ENCODE peak calls at places on chromosomes 6 and 20, in five cellular contexts. One of them, this sample, is unnamed.

GRCh38 chr20:63741676-63742380 is 2.3 kb downstream of the SLC2A4RG start:
- DNase-seq in ovary: peak
- DNase-seq in transverse colon: no peak
- DNase-seq in A549: no peak
- DNase-seq in HepG2: no peak
- DNase-seq in this sample: no peak

GRCh38 chr6:13351271-13351670 is 22.9 kb upstream of the TBC1D7 start:
- DNase-seq in ovary: no peak
- DNase-seq in transverse colon: no peak
- DNase-seq in A549: no peak
- DNase-seq in HepG2: peak
- DNase-seq in this sample: no peak

GRCh38 chr6:5085638-5086293 is 625 bp downstream of the PPP1R3G start:
- DNase-seq in ovary: peak
- DNase-seq in transverse colon: peak
- DNase-seq in A549: no peak
- DNase-seq in HepG2: no peak
- DNase-seq in this sample: peak

GRCh38 chr20:1334761-1335160 is 5.8 kb upstream of the SDCBP2 start:
- DNase-seq in ovary: no peak
- DNase-seq in transverse colon: no peak
- DNase-seq in A549: no peak
- DNase-seq in HepG2: peak
- DNase-seq in this sample: no peak

GRCh38 chr6:130796313-130796905 is 30.8 kb upstream of the SMLR1 start:
- DNase-seq in ovary: no peak
- DNase-seq in transverse colon: no peak
- DNase-seq in A549: no peak
- DNase-seq in HepG2: no peak
- DNase-seq in this sample: no peak

GRCh38 chr6:2196079-2196679 is 49.2 kb downstream of the GMDS start:
- DNase-seq in ovary: no peak
- DNase-seq in transverse colon: peak
- DNase-seq in A549: peak
- DNase-seq in HepG2: peak
- DNase-seq in this sample: no peak

GRCh38 chr6:108117427-108118358 is 43.2 kb upstream of the OSTM1 start:
- DNase-seq in ovary: peak
- DNase-seq in transverse colon: peak
- DNase-seq in A549: peak
- DNase-seq in HepG2: no peak
- DNase-seq in this sample: peak

GRCh38 chr20:53738039-53738944 is 144.7 kb upstream of the ZNF217 start:
- DNase-seq in ovary: peak
- DNase-seq in transverse colon: peak
- DNase-seq in A549: peak
- DNase-seq in HepG2: peak
- DNase-seq in this sample: peak

GRCh38 chr6:36724514-36725385 is 27.1 kb downstream of the RAB44 start:
- DNase-seq in ovary: peak
- DNase-seq in transverse colon: peak
- DNase-seq in A549: peak
- DNase-seq in HepG2: peak
- DNase-seq in this sample: peak

GRCh38 chr6:106056060-106056737 is 29.9 kb upstream of the PRDM1 start:
- DNase-seq in ovary: no peak
- DNase-seq in transverse colon: no peak
- DNase-seq in A549: no peak
- DNase-seq in HepG2: no peak
- DNase-seq in this sample: no peak

GRCh38 chr6:24394777-24395437 is 7.8 kb upstream of the MRS2 start:
- DNase-seq in ovary: no peak
- DNase-seq in transverse colon: no peak
- DNase-seq in A549: no peak
- DNase-seq in HepG2: no peak
- DNase-seq in this sample: no peak

GRCh38 chr20:46559685-46560440 is 9.4 kb upstream of the OCSTAMP start:
- DNase-seq in ovary: no peak
- DNase-seq in transverse colon: no peak
- DNase-seq in A549: no peak
- DNase-seq in HepG2: peak
- DNase-seq in this sample: no peak

GRCh38 chr6:20261685-20262084 is 49.4 kb upstream of the MBOAT1 start:
- DNase-seq in ovary: no peak
- DNase-seq in transverse colon: no peak
- DNase-seq in A549: no peak
- DNase-seq in HepG2: no peak
- DNase-seq in this sample: no peak

GRCh38 chr6:131754088-131754487 is 43.3 kb upstream of the CTAGE9 start:
- DNase-seq in ovary: no peak
- DNase-seq in transverse colon: no peak
- DNase-seq in A549: no peak
- DNase-seq in HepG2: no peak
- DNase-seq in this sample: no peak

GRCh38 chr6:136486357-136486756 is 63.9 kb downstream of the MAP7 start:
- DNase-seq in ovary: no peak
- DNase-seq in transverse colon: no peak
- DNase-seq in A549: no peak
- DNase-seq in HepG2: no peak
- DNase-seq in this sample: no peak

GRCh38 chr6:141321486-141322347 is 811.0 kb upstream of the GJE1 start:
- DNase-seq in ovary: no peak
- DNase-seq in transverse colon: no peak
- DNase-seq in A549: no peak
- DNase-seq in HepG2: no peak
- DNase-seq in this sample: no peak

GRCh38 chr20:50429412-50429811 is 80.8 kb upstream of the PTPN1 start:
- DNase-seq in ovary: no peak
- DNase-seq in transverse colon: no peak
- DNase-seq in A549: no peak
- DNase-seq in HepG2: no peak
- DNase-seq in this sample: no peak

GRCh38 chr6:82976179-82976578 is 89.5 kb downstream of the UBE3D start:
- DNase-seq in ovary: no peak
- DNase-seq in transverse colon: no peak
- DNase-seq in A549: no peak
- DNase-seq in HepG2: no peak
- DNase-seq in this sample: no peak

GRCh38 chr6:127026247-127026646 is 92.2 kb upstream of the RSPO3 start:
- DNase-seq in ovary: no peak
- DNase-seq in transverse colon: no peak
- DNase-seq in A549: peak
- DNase-seq in HepG2: no peak
- DNase-seq in this sample: no peak

DNA sequence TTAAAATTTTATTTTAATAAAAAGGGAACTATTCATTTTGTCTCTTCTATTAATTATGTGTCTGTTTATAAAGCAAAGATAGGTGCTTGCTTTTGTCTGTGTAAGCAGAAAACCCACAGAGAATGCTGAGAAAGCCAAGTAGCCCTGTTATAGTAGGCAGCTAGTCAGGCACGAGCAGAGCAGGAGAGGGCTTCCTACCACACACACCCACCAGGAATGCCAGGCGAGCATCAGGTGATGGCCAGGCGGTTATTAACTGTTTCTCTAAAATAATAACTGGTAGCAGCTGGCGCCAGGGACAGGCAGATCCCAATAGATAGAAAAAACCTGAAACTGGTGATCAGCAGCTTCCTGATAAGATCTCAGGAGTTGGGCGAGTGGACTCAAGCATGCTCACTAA is 15.7 kb downstream of the C6orf15 start:
- DNase-seq in ovary: no peak
- DNase-seq in transverse colon: no peak
- DNase-seq in A549: no peak
- DNase-seq in HepG2: no peak
- DNase-seq in this sample: no peak
- H3K27ac ChIP-seq in ovary: no peak
- H3K27ac ChIP-seq in transverse colon: no peak
- H3K27ac ChIP-seq in A549: no peak
- H3K27ac ChIP-seq in HepG2: no peak
- H3K27ac ChIP-seq in this sample: no peak

GRCh38 chr6:129661478-129662405 is 48.2 kb downstream of the ARHGAP18 start:
- DNase-seq in ovary: peak
- DNase-seq in transverse colon: no peak
- DNase-seq in A549: no peak
- DNase-seq in HepG2: peak
- DNase-seq in this sample: no peak

GRCh38 chr6:129660346-129660676 is 49.7 kb downstream of the ARHGAP18 start:
- DNase-seq in ovary: no peak
- DNase-seq in transverse colon: no peak
- DNase-seq in A549: no peak
- DNase-seq in HepG2: no peak
- DNase-seq in this sample: no peak

GRCh38 chr6:129659167-129659566 is 50.8 kb downstream of the ARHGAP18 start:
- DNase-seq in ovary: no peak
- DNase-seq in transverse colon: no peak
- DNase-seq in A549: no peak
- DNase-seq in HepG2: no peak
- DNase-seq in this sample: no peak

GRCh38 chr6:129657433-129657832 is 52.5 kb downstream of the ARHGAP18 start:
- DNase-seq in ovary: no peak
- DNase-seq in transverse colon: no peak
- DNase-seq in A549: no peak
- DNase-seq in HepG2: no peak
- DNase-seq in this sample: no peak

DNA sequence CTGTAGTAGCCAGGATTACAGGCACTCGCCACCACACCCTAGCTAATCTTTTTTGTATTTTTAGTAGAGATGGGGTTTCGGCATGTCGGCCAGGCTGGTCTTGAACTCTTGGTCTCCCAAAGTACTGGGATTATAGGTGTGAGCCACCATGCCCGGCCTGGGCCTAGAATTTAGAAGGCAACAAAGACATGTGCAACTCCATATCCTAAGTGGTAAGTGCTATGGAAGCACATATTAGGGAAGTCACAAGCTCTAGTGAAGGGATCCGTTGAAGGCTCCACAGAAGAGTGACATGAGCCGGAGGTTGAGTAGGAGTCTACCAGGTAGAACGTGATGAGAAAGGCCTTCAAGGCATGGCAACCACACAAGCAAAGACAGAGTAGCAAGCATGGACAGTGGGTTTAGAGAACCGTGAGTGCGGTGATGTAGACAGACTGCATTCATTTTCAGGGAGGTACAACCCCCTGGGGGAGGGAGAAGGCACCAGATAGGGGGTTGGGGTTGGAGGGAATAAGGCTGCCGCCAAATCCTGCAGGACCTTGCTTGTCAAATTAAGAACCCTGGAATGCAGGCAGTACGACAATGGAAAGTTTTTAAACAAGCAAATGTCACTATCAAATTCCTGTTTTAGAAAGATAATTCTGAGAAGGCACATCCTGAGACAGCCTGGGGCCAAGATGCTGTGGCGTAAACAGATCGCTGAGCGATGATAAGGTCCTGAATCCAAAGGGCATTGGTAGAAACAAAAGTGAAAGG is 50.2 kb downstream of the ARHGAP18 start:
- DNase-seq in ovary: no peak
- DNase-seq in transverse colon: no peak
- DNase-seq in A549: no peak
- DNase-seq in HepG2: no peak
- DNase-seq in this sample: no peak
- H3K4me3 ChIP-seq in ovary: no peak
- H3K4me3 ChIP-seq in transverse colon: no peak
- H3K4me3 ChIP-seq in A549: no peak
- H3K4me3 ChIP-seq in HepG2: no peak
- H3K4me3 ChIP-seq in this sample: peak

DNA sequence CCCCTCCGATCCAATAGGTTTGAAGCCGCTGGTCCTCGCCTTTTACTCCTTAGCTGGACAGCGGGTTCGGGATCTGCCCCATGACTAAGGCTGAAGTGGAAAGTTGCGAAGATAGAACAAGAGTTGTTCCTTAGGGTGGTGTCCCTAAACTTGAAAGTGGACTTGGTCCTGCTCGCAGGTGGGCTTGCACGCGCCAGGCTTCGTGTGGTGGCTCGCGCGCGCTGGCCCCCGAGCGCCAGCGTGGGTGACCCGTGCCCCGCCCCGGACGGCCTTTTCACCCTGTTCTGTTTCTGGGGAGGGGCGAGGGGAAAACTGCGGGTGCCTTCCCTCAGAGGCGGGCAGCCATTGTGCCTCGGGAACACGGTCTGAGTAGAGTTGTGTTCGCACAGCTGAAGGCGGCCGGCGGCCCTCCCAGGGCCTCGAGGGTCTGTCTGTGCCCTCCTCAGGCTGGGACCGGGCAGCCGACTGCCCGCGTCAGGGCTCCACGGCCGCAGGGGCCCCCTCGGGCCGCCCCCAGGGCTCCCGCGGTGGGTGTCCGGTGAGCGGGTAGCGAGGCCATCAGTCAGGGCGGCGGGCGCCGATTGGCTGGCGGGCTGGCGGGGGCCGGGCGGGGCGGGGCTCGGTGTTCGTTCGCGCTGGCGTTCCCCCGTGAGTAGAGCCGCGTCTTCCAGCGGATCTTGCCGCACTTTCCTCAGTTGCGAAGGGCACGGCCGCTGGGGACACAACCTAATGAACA is 33.0 kb downstream of the RREB1 start:
- DNase-seq in ovary: peak
- DNase-seq in transverse colon: peak
- DNase-seq in A549: peak
- DNase-seq in HepG2: peak
- DNase-seq in this sample: peak
- TF ChIP-seq POLR2A in ovary: peak
- TF ChIP-seq POLR2A in transverse colon: peak
- TF ChIP-seq POLR2A in A549: peak
- TF ChIP-seq POLR2A in HepG2: peak
- TF ChIP-seq POLR2A in this sample: peak

DNA sequence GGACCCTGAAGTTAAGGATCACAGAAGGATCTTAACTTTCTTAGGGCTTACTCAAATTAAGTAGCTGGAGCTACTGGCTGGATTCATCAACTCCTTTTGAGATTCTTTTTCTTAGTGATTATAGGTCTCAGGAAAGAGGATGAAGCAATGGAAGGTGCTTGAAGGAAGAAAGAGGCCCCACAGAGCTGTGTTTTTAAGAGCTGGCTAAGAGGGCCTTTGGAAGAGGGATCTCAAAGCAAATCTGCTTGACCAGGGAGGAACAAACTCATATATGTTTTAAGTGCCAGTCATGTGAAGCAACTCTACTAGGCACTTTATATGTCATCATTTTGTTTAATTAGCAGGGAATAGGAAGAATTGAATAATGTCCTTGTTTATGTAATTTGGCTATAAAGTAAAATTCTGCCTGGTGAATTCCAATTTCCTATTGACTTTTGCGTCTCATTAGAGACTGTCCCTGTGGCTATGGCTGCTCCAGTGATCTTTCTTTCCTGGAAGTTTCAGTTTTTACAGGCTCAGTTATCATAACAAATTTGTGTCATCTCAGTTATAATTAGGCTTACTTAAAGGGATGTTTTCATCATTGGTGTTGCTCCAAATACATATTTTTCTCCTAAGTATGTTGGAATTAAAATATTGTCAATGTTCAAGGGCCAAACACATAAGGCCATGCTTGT is 222.8 kb upstream of the CITED2 start:
- DNase-seq in ovary: no peak
- DNase-seq in transverse colon: no peak
- DNase-seq in A549: no peak
- DNase-seq in HepG2: no peak
- DNase-seq in this sample: no peak
- H3K27ac ChIP-seq in ovary: no peak
- H3K27ac ChIP-seq in transverse colon: peak
- H3K27ac ChIP-seq in A549: peak
- H3K27ac ChIP-seq in HepG2: peak
- H3K27ac ChIP-seq in this sample: peak